ENCODE peak calls at places on chromosomes 5 and 9, in ten cellular contexts. One of them, this sample, is unnamed.

GRCh38 chr5:14665949-14666741 is 1.6 kb downstream of the OTULIN start:
- DNase-seq in fibroblast of gingiva: no peak
- DNase-seq in mesendoderm: peak
- DNase-seq in NCI-H1694: peak
- DNase-seq in left ventricle myocardium superior: no peak
- DNase-seq in colonic mucosa: peak
- DNase-seq in astrocyte of the hippocampus: peak
- DNase-seq in iris pigment epithelial cell: no peak
- DNase-seq in small intestine: peak
- DNase-seq in endothelial cell of umbilical vein: peak
- DNase-seq in this sample: peak

GRCh38 chr9:117305454-117305853 is 109.4 kb downstream of the ASTN2 start:
- DNase-seq in NCI-H1694: no peak
- DNase-seq in colonic mucosa: no peak
- DNase-seq in small intestine: no peak
- DNase-seq in iris pigment epithelial cell: no peak
- DNase-seq in fibroblast of gingiva: no peak
- DNase-seq in mesendoderm: no peak
- DNase-seq in astrocyte of the hippocampus: no peak
- DNase-seq in left ventricle myocardium superior: no peak
- DNase-seq in endothelial cell of umbilical vein: no peak
- DNase-seq in this sample: no peak

GRCh38 chr5:54905942-54906537 is 79.4 kb downstream of the ESM1 start:
- DNase-seq in NCI-H1694: peak
- DNase-seq in astrocyte of the hippocampus: peak
- DNase-seq in left ventricle myocardium superior: peak
- DNase-seq in small intestine: peak
- DNase-seq in colonic mucosa: peak
- DNase-seq in mesendoderm: peak
- DNase-seq in fibroblast of gingiva: peak
- DNase-seq in iris pigment epithelial cell: peak
- DNase-seq in endothelial cell of umbilical vein: peak
- DNase-seq in this sample: no peak

GRCh38 chr5:170333161-170333909 is 35.8 kb upstream of the LCP2 start:
- DNase-seq in small intestine: peak
- DNase-seq in iris pigment epithelial cell: no peak
- DNase-seq in colonic mucosa: peak
- DNase-seq in fibroblast of gingiva: no peak
- DNase-seq in NCI-H1694: no peak
- DNase-seq in left ventricle myocardium superior: no peak
- DNase-seq in mesendoderm: peak
- DNase-seq in astrocyte of the hippocampus: no peak
- DNase-seq in endothelial cell of umbilical vein: no peak
- DNase-seq in this sample: peak

GRCh38 chr9:115364991-115365390 is 247.0 kb upstream of the TNC start:
- DNase-seq in small intestine: no peak
- DNase-seq in fibroblast of gingiva: no peak
- DNase-seq in colonic mucosa: no peak
- DNase-seq in NCI-H1694: no peak
- DNase-seq in astrocyte of the hippocampus: peak
- DNase-seq in left ventricle myocardium superior: no peak
- DNase-seq in iris pigment epithelial cell: no peak
- DNase-seq in endothelial cell of umbilical vein: no peak
- DNase-seq in mesendoderm: no peak
- DNase-seq in this sample: no peak

GRCh38 chr5:160467555-160468418 is 46.1 kb downstream of the PTTG1 start:
- DNase-seq in fibroblast of gingiva: peak
- DNase-seq in NCI-H1694: no peak
- DNase-seq in mesendoderm: no peak
- DNase-seq in astrocyte of the hippocampus: peak
- DNase-seq in colonic mucosa: peak
- DNase-seq in iris pigment epithelial cell: peak
- DNase-seq in left ventricle myocardium superior: peak
- DNase-seq in small intestine: peak
- DNase-seq in endothelial cell of umbilical vein: peak
- DNase-seq in this sample: peak

GRCh38 chr5:127564002-127564769 is 46.7 kb downstream of the PRRC1 start:
- DNase-seq in colonic mucosa: peak
- DNase-seq in NCI-H1694: peak
- DNase-seq in mesendoderm: peak
- DNase-seq in fibroblast of gingiva: peak
- DNase-seq in astrocyte of the hippocampus: peak
- DNase-seq in small intestine: peak
- DNase-seq in left ventricle myocardium superior: no peak
- DNase-seq in endothelial cell of umbilical vein: peak
- DNase-seq in iris pigment epithelial cell: peak
- DNase-seq in this sample: no peak

GRCh38 chr9:107637421-107638420 is 148.2 kb upstream of the KLF4 start:
- DNase-seq in fibroblast of gingiva: peak
- DNase-seq in NCI-H1694: no peak
- DNase-seq in astrocyte of the hippocampus: peak
- DNase-seq in left ventricle myocardium superior: peak
- DNase-seq in endothelial cell of umbilical vein: peak
- DNase-seq in small intestine: peak
- DNase-seq in mesendoderm: peak
- DNase-seq in iris pigment epithelial cell: peak
- DNase-seq in colonic mucosa: peak
- DNase-seq in this sample: peak

GRCh38 chr9:34501889-34502425 is 20.8 kb downstream of the ENHO start:
- DNase-seq in left ventricle myocardium superior: peak
- DNase-seq in colonic mucosa: no peak
- DNase-seq in fibroblast of gingiva: peak
- DNase-seq in iris pigment epithelial cell: peak
- DNase-seq in mesendoderm: peak
- DNase-seq in small intestine: no peak
- DNase-seq in endothelial cell of umbilical vein: peak
- DNase-seq in NCI-H1694: peak
- DNase-seq in astrocyte of the hippocampus: peak
- DNase-seq in this sample: no peak

GRCh38 chr9:108637340-108637739 is 218.4 kb downstream of the ACTL7B start:
- DNase-seq in fibroblast of gingiva: no peak
- DNase-seq in colonic mucosa: no peak
- DNase-seq in astrocyte of the hippocampus: no peak
- DNase-seq in mesendoderm: peak
- DNase-seq in NCI-H1694: no peak
- DNase-seq in endothelial cell of umbilical vein: no peak
- DNase-seq in iris pigment epithelial cell: no peak
- DNase-seq in small intestine: no peak
- DNase-seq in left ventricle myocardium superior: no peak
- DNase-seq in this sample: no peak

GRCh38 chr5:36414869-36415282 is 113.2 kb upstream of the RANBP3L start:
- DNase-seq in NCI-H1694: peak
- DNase-seq in small intestine: peak
- DNase-seq in fibroblast of gingiva: peak
- DNase-seq in mesendoderm: peak
- DNase-seq in left ventricle myocardium superior: no peak
- DNase-seq in endothelial cell of umbilical vein: peak
- DNase-seq in iris pigment epithelial cell: peak
- DNase-seq in colonic mucosa: no peak
- DNase-seq in astrocyte of the hippocampus: peak
- DNase-seq in this sample: no peak

GRCh38 chr5:71663166-71663565 is 55.9 kb upstream of the CARTPT start:
- DNase-seq in colonic mucosa: no peak
- DNase-seq in left ventricle myocardium superior: no peak
- DNase-seq in iris pigment epithelial cell: no peak
- DNase-seq in NCI-H1694: no peak
- DNase-seq in endothelial cell of umbilical vein: no peak
- DNase-seq in mesendoderm: no peak
- DNase-seq in astrocyte of the hippocampus: no peak
- DNase-seq in small intestine: no peak
- DNase-seq in fibroblast of gingiva: no peak
- DNase-seq in this sample: no peak